ENCODE peak calls at places on chromosomes 13 and 19, in four cellular contexts. One of them, this sample, is unnamed.

GRCh38 chr19:45919678-45920077 is 5.1 kb upstream of the NANOS2 start:
- DNase-seq in CD8-positive, alpha-beta T cell: no peak
- DNase-seq in IMR-90: no peak
- DNase-seq in AG09309: no peak
- DNase-seq in this sample: no peak

GRCh38 chr13:43221611-43222010 is 198.2 kb downstream of the DNAJC15 start:
- DNase-seq in IMR-90: no peak
- DNase-seq in AG09309: no peak
- DNase-seq in CD8-positive, alpha-beta T cell: no peak
- DNase-seq in this sample: no peak

GRCh38 chr19:6064016-6064702 is 46.1 kb downstream of the RFX2 start:
- DNase-seq in IMR-90: no peak
- DNase-seq in CD8-positive, alpha-beta T cell: no peak
- DNase-seq in AG09309: no peak
- DNase-seq in this sample: no peak

GRCh38 chr13:20943519-20944012 is 41.0 kb upstream of the XPO4 start:
- DNase-seq in IMR-90: peak
- DNase-seq in AG09309: peak
- DNase-seq in CD8-positive, alpha-beta T cell: peak
- DNase-seq in this sample: peak

GRCh38 chr13:44159633-44160279 is 213.9 kb upstream of the SERP2 start:
- DNase-seq in IMR-90: no peak
- DNase-seq in CD8-positive, alpha-beta T cell: no peak
- DNase-seq in AG09309: no peak
- DNase-seq in this sample: no peak

GRCh38 chr19:39971380-39971841 is 446 bp downstream of the PSMC4 start:
- DNase-seq in AG09309: no peak
- DNase-seq in CD8-positive, alpha-beta T cell: no peak
- DNase-seq in IMR-90: no peak
- DNase-seq in this sample: no peak

GRCh38 chr13:102000764-102001163 is 401.1 kb downstream of the FGF14 start:
- DNase-seq in CD8-positive, alpha-beta T cell: no peak
- DNase-seq in IMR-90: no peak
- DNase-seq in AG09309: no peak
- DNase-seq in this sample: no peak

GRCh38 chr13:51152713-51153112 is 41.6 kb upstream of the C13orf42 start:
- DNase-seq in AG09309: no peak
- DNase-seq in IMR-90: no peak
- DNase-seq in CD8-positive, alpha-beta T cell: no peak
- DNase-seq in this sample: no peak

GRCh38 chr19:58392945-58393724 is 2.3 kb upstream of the RNF225 start:
- DNase-seq in CD8-positive, alpha-beta T cell: no peak
- DNase-seq in IMR-90: no peak
- DNase-seq in AG09309: no peak
- DNase-seq in this sample: no peak

GRCh38 chr13:67238277-67238859 is 8.2 kb upstream of the PCDH9 start:
- DNase-seq in CD8-positive, alpha-beta T cell: no peak
- DNase-seq in AG09309: no peak
- DNase-seq in IMR-90: peak
- DNase-seq in this sample: peak

GRCh38 chr19:34348899-34349487 is 16.0 kb upstream of the GPI start:
- DNase-seq in AG09309: no peak
- DNase-seq in IMR-90: no peak
- DNase-seq in CD8-positive, alpha-beta T cell: no peak
- DNase-seq in this sample: no peak

GRCh38 chr13:102724923-102725322 is 30.1 kb upstream of the METTL21C start:
- DNase-seq in AG09309: peak
- DNase-seq in CD8-positive, alpha-beta T cell: no peak
- DNase-seq in IMR-90: peak
- DNase-seq in this sample: no peak

GRCh38 chr13:111626371-111627305 is 306.2 kb downstream of the TEX29 start:
- DNase-seq in IMR-90: no peak
- DNase-seq in AG09309: no peak
- DNase-seq in CD8-positive, alpha-beta T cell: no peak
- DNase-seq in this sample: no peak

GRCh38 chr13:75312884-75313520 is 169.0 kb downstream of the TBC1D4 start:
- DNase-seq in IMR-90: no peak
- DNase-seq in CD8-positive, alpha-beta T cell: peak
- DNase-seq in AG09309: no peak
- DNase-seq in this sample: no peak

GRCh38 chr13:28532226-28533048 is 37.5 kb upstream of the FLT1 start:
- DNase-seq in IMR-90: no peak
- DNase-seq in AG09309: no peak
- DNase-seq in CD8-positive, alpha-beta T cell: no peak
- DNase-seq in this sample: peak

GRCh38 chr19:9008667-9009066 is 1.5 kb downstream of the MUC16 start:
- DNase-seq in CD8-positive, alpha-beta T cell: no peak
- DNase-seq in AG09309: no peak
- DNase-seq in IMR-90: no peak
- DNase-seq in this sample: no peak

GRCh38 chr13:30446122-30446500 is 19.6 kb downstream of the HMGB1 start:
- DNase-seq in AG09309: no peak
- DNase-seq in CD8-positive, alpha-beta T cell: no peak
- DNase-seq in IMR-90: no peak
- DNase-seq in this sample: peak

GRCh38 chr19:923551-924211 is 2.2 kb upstream of the ARID3A start:
- DNase-seq in CD8-positive, alpha-beta T cell: no peak
- DNase-seq in IMR-90: no peak
- DNase-seq in AG09309: no peak
- DNase-seq in this sample: no peak

GRCh38 chr13:99359493-99359892 is 52.3 kb upstream of the GPR183 start:
- DNase-seq in IMR-90: no peak
- DNase-seq in CD8-positive, alpha-beta T cell: no peak
- DNase-seq in AG09309: no peak
- DNase-seq in this sample: no peak

GRCh38 chr19:57830071-57830602 is at the start of gene ZNF587B:
- DNase-seq in CD8-positive, alpha-beta T cell: peak
- DNase-seq in IMR-90: peak
- DNase-seq in AG09309: no peak
- DNase-seq in this sample: no peak

GRCh38 chr13:44425815-44426078 is 52.1 kb downstream of the SERP2 start:
- DNase-seq in IMR-90: no peak
- DNase-seq in CD8-positive, alpha-beta T cell: no peak
- DNase-seq in AG09309: no peak
- DNase-seq in this sample: no peak

GRCh38 chr19:16385821-16386220 is 61.2 kb downstream of the KLF2 start:
- DNase-seq in CD8-positive, alpha-beta T cell: no peak
- DNase-seq in AG09309: no peak
- DNase-seq in IMR-90: no peak
- DNase-seq in this sample: no peak

DNA sequence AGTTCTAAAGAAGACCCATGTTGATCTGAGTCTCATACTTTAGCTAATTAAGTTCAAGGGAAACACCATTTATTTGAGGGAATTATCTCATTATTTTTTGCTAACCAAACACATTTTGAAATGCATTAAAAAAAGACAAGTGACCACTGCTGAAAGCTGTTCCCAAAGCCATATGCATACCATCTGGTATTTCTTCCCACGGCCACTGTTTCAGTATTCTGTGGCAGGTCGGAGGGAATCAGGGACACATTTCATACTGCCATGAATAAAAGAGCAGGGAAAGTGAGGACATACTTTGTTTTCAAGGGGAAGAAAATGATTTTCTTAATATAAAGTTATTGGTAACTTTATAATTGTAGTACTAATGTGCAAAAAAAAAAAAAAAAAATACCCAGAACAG is 401.2 kb downstream of the HS6ST3 start:
- DNase-seq in CD8-positive, alpha-beta T cell: no peak
- DNase-seq in IMR-90: no peak
- DNase-seq in AG09309: no peak
- DNase-seq in this sample: no peak
- TF ChIP-seq CTCF in CD8-positive, alpha-beta T cell: no peak
- TF ChIP-seq CTCF in IMR-90: no peak
- TF ChIP-seq CTCF in AG09309: no peak
- TF ChIP-seq CTCF in this sample: no peak

GRCh38 chr13:100520936-100521765 is 67.4 kb downstream of the GGACT start:
- DNase-seq in IMR-90: no peak
- DNase-seq in CD8-positive, alpha-beta T cell: no peak
- DNase-seq in AG09309: no peak
- DNase-seq in this sample: no peak
- TF ChIP-seq CTCF in IMR-90: no peak
- TF ChIP-seq CTCF in CD8-positive, alpha-beta T cell: no peak
- TF ChIP-seq CTCF in AG09309: no peak
- TF ChIP-seq CTCF in this sample: no peak

DNA sequence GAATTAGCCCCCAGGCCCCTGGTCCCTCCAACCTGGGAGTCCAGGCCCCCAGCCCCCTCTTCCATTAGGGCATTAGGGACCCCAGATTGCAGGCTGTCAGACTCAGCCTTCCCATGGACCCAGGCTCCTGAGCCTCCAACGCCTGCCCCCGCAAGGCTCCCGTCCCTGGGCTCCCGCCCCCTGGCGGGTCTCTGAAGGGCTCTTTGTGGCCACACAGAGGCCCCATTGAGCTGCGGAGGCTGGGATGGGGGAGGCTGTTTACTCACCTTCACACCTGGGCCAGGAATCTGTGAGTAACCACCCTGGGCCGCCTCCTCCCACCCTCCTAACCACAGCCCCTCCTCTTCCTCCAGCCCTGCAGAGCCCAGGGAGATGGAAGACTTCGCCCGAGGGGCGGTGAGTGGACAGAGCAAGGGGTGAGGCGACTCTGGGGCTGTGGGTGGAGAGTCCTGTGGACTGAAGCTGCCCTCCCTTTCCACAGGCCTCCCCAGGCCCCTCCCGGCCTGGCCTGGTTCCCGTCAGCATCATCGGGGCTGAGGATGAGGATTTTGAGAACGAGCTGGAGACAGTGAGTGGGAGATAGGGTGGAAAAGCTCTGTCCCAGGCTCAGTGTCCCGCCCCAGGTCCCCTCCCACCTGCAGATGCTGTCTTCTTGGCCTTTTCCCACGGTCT is 4.9 kb downstream of the ARHGEF1 start:
- DNase-seq in CD8-positive, alpha-beta T cell: peak
- DNase-seq in AG09309: no peak
- DNase-seq in IMR-90: peak
- DNase-seq in this sample: peak
- TF ChIP-seq CTCF in CD8-positive, alpha-beta T cell: peak
- TF ChIP-seq CTCF in AG09309: no peak
- TF ChIP-seq CTCF in IMR-90: no peak
- TF ChIP-seq CTCF in this sample: peak

DNA sequence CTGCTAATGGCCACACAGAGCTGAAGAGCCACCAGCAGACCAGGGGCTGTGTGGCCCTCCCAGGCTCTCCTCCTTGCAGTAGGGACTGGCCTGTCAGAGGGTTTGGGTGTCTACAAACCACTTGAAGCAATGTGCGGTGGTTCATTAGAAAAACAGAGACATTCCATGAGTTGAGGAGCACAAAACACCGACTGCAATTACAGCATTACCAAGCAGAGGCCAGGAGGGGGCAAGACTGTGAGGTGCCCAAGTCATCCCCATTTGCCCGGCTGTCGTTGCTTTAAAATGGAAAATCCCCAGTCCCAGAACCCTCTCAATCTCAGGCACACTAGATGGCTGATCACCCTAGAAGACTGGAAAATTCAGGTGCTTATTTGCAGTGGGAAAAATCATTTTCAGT is 15.0 kb downstream of the TMTC4 start:
- DNase-seq in IMR-90: no peak
- DNase-seq in CD8-positive, alpha-beta T cell: peak
- DNase-seq in AG09309: no peak
- DNase-seq in this sample: no peak
- TF ChIP-seq CTCF in IMR-90: no peak
- TF ChIP-seq CTCF in CD8-positive, alpha-beta T cell: no peak
- TF ChIP-seq CTCF in AG09309: no peak
- TF ChIP-seq CTCF in this sample: no peak

DNA sequence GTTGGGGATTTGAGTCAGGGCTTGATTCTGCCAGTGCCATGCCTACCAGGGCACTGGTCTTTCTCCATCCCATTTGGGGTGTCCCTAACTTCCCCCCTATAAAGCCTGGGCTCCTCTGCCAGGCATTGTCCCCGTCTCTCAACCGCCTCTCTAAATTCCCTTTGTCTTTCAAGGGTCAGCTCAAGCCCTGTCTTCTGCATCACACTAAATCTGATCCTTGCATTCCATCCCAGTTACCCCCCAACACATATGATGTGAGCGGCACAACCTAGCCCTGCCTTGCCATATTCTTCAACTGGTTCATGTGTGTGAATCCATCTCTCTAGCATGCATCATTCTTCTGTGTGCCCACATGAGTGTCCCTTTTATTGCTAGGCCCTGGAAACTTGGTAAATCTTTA is 480.9 kb downstream of the ZNF536 start:
- DNase-seq in AG09309: no peak
- DNase-seq in CD8-positive, alpha-beta T cell: no peak
- DNase-seq in IMR-90: no peak
- DNase-seq in this sample: no peak
- TF ChIP-seq CTCF in AG09309: no peak
- TF ChIP-seq CTCF in CD8-positive, alpha-beta T cell: no peak
- TF ChIP-seq CTCF in IMR-90: no peak
- TF ChIP-seq CTCF in this sample: no peak

GRCh38 chr13:78601886-78602560 is 1.3 kb downstream of the POU4F1 start:
- DNase-seq in AG09309: no peak
- DNase-seq in IMR-90: no peak
- DNase-seq in CD8-positive, alpha-beta T cell: no peak
- DNase-seq in this sample: no peak

GRCh38 chr13:78604782-78605611 is 1.6 kb upstream of the POU4F1 start:
- DNase-seq in IMR-90: peak
- DNase-seq in CD8-positive, alpha-beta T cell: no peak
- DNase-seq in AG09309: no peak
- DNase-seq in this sample: no peak

GRCh38 chr13:78601124-78601885 is 2.0 kb downstream of the POU4F1 start:
- DNase-seq in IMR-90: peak
- DNase-seq in AG09309: no peak
- DNase-seq in CD8-positive, alpha-beta T cell: no peak
- DNase-seq in this sample: no peak

GRCh38 chr13:78602561-78603239 is 652 bp downstream of the POU4F1 start:
- DNase-seq in AG09309: no peak
- DNase-seq in IMR-90: no peak
- DNase-seq in CD8-positive, alpha-beta T cell: no peak
- DNase-seq in this sample: no peak

GRCh38 chr13:78603240-78603947 is at the start of gene POU4F1:
- DNase-seq in IMR-90: peak
- DNase-seq in CD8-positive, alpha-beta T cell: no peak
- DNase-seq in AG09309: no peak
- DNase-seq in this sample: peak
- TF ChIP-seq CTCF in IMR-90: no peak
- TF ChIP-seq CTCF in CD8-positive, alpha-beta T cell: no peak
- TF ChIP-seq CTCF in AG09309: no peak
- TF ChIP-seq CTCF in this sample: no peak

DNA sequence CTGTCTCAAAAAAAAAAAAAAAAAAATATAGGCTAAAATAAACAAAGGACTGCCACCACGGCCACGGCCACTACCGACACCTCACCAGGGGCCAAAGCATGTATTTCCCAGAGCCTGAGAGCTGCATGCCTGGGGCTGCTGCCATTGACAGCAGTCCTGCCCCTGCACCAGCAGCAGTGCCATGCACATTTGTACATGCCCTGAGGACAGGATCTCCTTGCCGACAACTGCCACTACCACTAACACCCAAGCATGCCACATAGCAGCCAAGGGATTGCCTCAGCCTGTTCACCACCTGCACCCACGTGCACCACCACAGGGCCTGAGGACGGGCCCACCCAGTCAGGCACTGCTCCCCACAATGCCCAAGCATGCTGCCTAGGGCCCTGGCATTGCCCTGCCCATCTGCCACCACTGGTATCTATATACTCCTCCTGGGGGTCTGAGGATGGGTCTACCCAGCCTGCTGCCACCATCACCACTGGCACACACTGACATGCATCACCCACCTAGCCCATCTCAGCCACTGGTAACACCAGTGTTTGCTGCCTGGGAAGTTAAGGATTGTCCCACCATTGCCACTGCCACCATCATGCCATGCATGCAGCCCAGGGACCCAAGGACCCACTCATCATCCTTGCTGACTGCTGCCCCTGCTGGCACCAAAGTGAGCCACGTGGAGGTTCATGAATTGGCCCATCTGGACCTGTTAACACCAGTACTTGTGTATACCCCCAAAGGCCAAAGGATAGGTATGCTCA is 10.6 kb upstream of the NUP62 start:
- DNase-seq in AG09309: no peak
- DNase-seq in CD8-positive, alpha-beta T cell: no peak
- DNase-seq in IMR-90: no peak
- DNase-seq in this sample: no peak
- TF ChIP-seq CTCF in AG09309: peak
- TF ChIP-seq CTCF in CD8-positive, alpha-beta T cell: no peak
- TF ChIP-seq CTCF in IMR-90: no peak
- TF ChIP-seq CTCF in this sample: no peak